ENCODE peak calls at places on chromosomes 6 and 20, in four cellular contexts. L, D, Y and E are unnamed samples.

GRCh38 chr6:132764370-132764769 is 6.7 kb upstream of the VNN2 start:
- DNase-seq in L (no peak), D (no peak), Y (no peak), E (no peak)

GRCh38 chr6:372336-372911 is 19.1 kb upstream of the IRF4 start:
- DNase-seq in L (peak; percentile 71), D (peak; percentile 39), Y (no peak), E (no peak)

GRCh38 chr6:106122306-106122940 is 36.3 kb downstream of the PRDM1 start:
- DNase-seq in L (no peak), D (no peak), Y (no peak), E (no peak)

GRCh38 chr20:48411265-48411664 is 416.5 kb downstream of the PREX1 start:
- DNase-seq in L (no peak), D (no peak), Y (no peak), E (no peak)

GRCh38 chr6:110389689-110390382 is 25.5 kb downstream of the DDO start:
- DNase-seq in L (no peak), D (no peak), Y (no peak), E (peak; percentile 32)

GRCh38 chr6:112188906-112189305 is 65.5 kb downstream of the LAMA4 start:
- DNase-seq in L (no peak), D (no peak), Y (no peak), E (no peak)

GRCh38 chr6:55543633-55544309 is 35.2 kb downstream of the HMGCLL1 start:
- DNase-seq in L (no peak), D (no peak), Y (no peak), E (no peak)

GRCh38 chr6:86822747-86823146 is 114.6 kb upstream of the HTR1E start:
- DNase-seq in L (no peak), D (no peak), Y (no peak), E (no peak)

GRCh38 chr6:43096451-43097097 is 20.5 kb downstream of the PTK7 start:
- DNase-seq in L (no peak), D (peak; percentile 33), Y (no peak), E (peak; percentile 71)

GRCh38 chr6:81865712-81866111 is 113.2 kb upstream of the TENT5A start:
- DNase-seq in L (no peak), D (no peak), Y (no peak), E (no peak)

GRCh38 chr6:8131265-8131897 is 29.0 kb upstream of the EEF1E1 start:
- DNase-seq in L (no peak), D (peak; percentile 39), Y (peak; percentile 28), E (peak; percentile 73)

GRCh38 chr20:59008715-59009336 is 1.8 kb upstream of the CTSZ start:
- DNase-seq in L (peak; percentile 59), D (no peak), Y (no peak), E (no peak)

GRCh38 chr20:59006864-59007757 is at the start of gene CTSZ:
- DNase-seq in L (peak; percentile 79), D (peak; percentile 88), Y (peak; percentile 46), E (peak; percentile 90)

GRCh38 chr20:59006167-59006863 is 739 bp downstream of the CTSZ start:
- DNase-seq in L (peak; percentile 67), D (peak; percentile 56), Y (no peak), E (no peak)

GRCh38 chr20:59005523-59006166 is 1.4 kb downstream of the CTSZ start:
- DNase-seq in L (peak; percentile 55), D (no peak), Y (no peak), E (peak; percentile 37)

DNA sequence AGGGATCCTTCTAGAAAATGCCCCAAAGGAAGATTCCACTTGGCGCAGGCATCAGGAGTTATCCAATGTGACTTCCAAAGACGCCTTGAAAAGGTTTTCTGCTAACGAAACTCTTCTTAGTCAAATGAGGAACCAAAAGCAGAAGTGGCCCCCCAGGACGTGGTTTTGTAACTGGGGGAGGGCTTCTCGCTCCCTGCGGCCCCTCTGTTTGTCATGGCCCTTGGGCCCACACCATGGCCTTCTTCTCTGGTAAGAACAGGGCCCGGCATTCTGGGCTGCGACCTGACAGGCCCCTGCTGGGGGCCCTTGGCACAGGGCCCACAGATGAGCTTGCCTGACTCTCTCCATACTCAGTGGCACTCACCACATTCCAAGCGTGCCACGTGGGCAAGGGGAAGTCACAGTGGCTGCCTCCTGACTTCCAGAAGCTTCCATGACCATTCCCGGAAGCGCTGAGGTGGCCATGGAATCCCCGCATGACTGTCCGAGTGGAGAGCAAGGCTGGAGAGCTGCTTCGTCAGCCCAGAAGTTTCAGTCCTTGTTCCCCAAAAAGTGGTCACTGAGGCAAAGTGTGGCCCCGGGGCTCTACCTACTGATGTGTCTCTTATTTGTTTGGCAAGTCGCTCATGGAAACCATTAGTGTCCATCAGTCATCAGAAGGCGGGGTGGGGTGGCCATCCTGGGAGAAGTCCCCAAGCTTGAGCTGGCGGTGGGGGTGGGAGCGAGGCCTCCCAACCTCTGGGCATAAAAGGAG is 881 bp upstream of the CTSZ start:
- DNase-seq in L (peak; percentile 80), D (peak; percentile 72), Y (no peak), E (no peak)
- H3K4me3 ChIP-seq in L (peak overlapping the region; percentile 80), D (peak overlapping the region; percentile 84), Y (no peak overlapping the region), E (no peak overlapping the region)

DNA sequence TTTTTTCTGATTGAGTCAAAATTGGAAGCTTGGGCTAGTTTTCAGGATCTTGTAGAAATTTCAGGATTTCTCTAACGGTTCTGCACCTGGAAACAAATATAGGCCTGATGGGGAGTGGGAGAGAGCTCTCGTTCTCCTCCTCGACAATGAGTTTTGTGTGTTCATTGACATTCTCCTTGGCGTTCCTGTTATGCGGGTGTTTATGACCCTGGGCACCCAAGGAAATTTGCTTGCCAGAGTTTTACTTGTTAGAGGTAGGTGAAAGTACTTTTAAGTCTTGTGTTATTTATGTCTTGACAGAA is 2.2 kb downstream of the ASXL1 start:
- DNase-seq in L (no peak), D (no peak), Y (no peak), E (no peak)
- H3K4me3 ChIP-seq in L (peak overlapping the region; percentile 90), D (peak overlapping the region; percentile 94), Y (peak overlapping the region; percentile 95), E (peak overlapping the region; percentile 93)

DNA sequence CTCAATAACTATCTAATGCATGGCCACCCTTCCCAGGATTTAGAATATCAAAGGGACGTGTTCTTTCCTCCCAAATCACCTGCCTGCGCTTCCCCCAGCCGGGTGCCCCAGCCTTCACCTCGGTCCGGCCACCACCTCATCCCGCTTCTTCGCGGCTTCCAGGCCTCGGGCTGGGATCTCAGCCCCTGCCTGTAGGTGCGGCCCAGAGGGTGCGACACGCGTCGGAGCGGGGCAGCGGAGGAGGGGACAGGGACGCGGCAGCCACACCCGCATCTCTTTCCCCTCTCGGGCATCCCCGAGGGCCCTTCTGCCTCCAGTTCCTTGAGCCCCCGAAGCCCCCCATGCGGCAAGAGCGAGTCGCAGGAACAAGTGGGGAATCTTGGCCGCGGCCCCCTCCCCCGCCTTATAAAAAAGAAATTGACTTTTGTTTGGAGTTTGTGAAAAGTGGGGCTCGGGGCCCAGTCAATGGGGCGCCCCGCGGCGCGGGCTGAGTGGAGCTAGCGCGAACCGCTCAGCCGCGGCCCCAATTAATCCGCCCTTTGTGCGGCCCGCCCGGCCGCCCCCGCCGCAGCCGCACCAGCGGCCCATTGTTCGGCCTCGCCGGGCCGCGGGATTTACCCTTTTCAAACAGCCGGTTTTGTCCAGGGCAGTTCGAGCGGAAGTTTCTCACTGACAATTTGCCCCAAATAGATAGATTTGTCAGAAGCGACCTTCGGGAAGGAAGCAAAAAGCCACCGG is 8.4 kb upstream of the NR2E1 start:
- DNase-seq in L (no peak), D (no peak), Y (no peak), E (no peak)
- H3K4me3 ChIP-seq in L (peak overlapping the region; percentile 2), D (peak overlapping the region; percentile 1), Y (no peak overlapping the region), E (peak overlapping the region; percentile 39)

GRCh38 chr6:125044066-125044465 is 81.8 kb downstream of the RNF217 start:
- DNase-seq in L (no peak), D (no peak), Y (no peak), E (no peak)
- H3K4me3 ChIP-seq in L (no peak overlapping the region), D (no peak overlapping the region), Y (no peak overlapping the region), E (no peak overlapping the region)

GRCh38 chr6:143807103-143807425 is 36.1 kb upstream of the LTV1 start:
- DNase-seq in L (no peak), D (no peak), Y (no peak), E (no peak)

GRCh38 chr6:143806282-143807102 is 36.6 kb upstream of the LTV1 start:
- DNase-seq in L (no peak), D (no peak), Y (no peak), E (no peak)

GRCh38 chr6:143810745-143811144 is 32.4 kb upstream of the LTV1 start:
- DNase-seq in L (no peak), D (no peak), Y (no peak), E (no peak)

GRCh38 chr6:143805832-143806281 is 37.3 kb upstream of the LTV1 start:
- DNase-seq in L (no peak), D (no peak), Y (no peak), E (no peak)

GRCh38 chr6:143811492-143812157 is 31.5 kb upstream of the LTV1 start:
- DNase-seq in L (no peak), D (no peak), Y (no peak), E (no peak)
- H3K4me3 ChIP-seq in L (no peak overlapping the region), D (no peak overlapping the region), Y (no peak overlapping the region), E (no peak overlapping the region)

GRCh38 chr20:7836076-7836475 is 104.2 kb downstream of the HAO1 start:
- DNase-seq in L (no peak), D (no peak), Y (no peak), E (no peak)

GRCh38 chr20:7843613-7844012 is 96.6 kb downstream of the HAO1 start:
- DNase-seq in L (no peak), D (no peak), Y (no peak), E (no peak)

GRCh38 chr20:7841967-7842301 is 98.3 kb downstream of the HAO1 start:
- DNase-seq in L (no peak), D (no peak), Y (no peak), E (no peak)

DNA sequence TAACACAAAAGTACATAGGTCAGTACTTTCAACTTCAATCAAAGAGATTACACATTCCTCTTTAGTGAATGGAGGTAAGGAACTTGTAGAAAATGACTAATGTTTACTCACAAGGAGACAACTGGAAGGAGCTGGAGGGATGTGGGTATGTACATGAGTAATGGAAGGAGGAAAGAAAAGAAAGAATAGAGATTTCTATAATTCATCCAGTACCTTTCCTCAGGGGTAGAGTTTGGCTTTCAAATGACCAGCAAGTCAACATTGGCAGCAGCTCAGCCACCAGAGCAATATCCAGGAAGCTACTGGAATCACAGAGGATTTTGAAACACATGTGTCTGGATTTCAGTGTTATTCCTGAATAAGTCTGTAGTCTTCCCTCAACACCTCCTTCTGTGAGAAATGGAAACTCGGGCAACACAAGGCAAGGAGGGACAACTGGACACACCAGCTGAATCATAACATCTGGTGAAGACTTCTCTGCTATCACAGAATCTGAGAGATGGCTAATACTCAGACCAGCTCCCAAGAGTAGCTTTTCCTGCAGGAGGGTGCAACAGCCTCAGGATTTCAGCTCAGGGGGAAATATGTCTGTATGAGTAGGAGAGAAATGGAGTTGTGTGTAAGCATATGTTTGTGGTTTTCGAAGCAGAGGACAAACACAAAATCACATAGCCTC is 98.8 kb downstream of the HAO1 start:
- DNase-seq in L (no peak), D (no peak), Y (no peak), E (no peak)
- H3K4me3 ChIP-seq in L (no peak overlapping the region), D (no peak overlapping the region), Y (no peak overlapping the region), E (no peak overlapping the region)